ENCODE peak calls at places on chromosomes 2 and 18, in seven cellular contexts. V, F, I, O, H, M and P are unnamed samples.

GRCh38 chr2:9178905-9179571 is 27.6 kb upstream of the ASAP2 start:
- DNase-seq in H (peak), M (peak), I (peak), O (no peak), V (no peak), F (no peak), P (peak)

GRCh38 chr2:233846387-233847247 is 7.7 kb downstream of the HJURP start:
- DNase-seq in F (no peak), H (no peak), M (peak), V (no peak), O (no peak), I (no peak), P (no peak)

GRCh38 chr2:11899264-11899818 is 152.9 kb downstream of the LPIN1 start:
- DNase-seq in O (no peak), I (peak), M (no peak), V (no peak), H (peak), F (no peak), P (peak)

GRCh38 chr2:147628971-147629421 is 215.8 kb upstream of the ACVR2A start:
- DNase-seq in F (no peak), V (no peak), H (no peak), M (no peak), O (no peak), I (no peak), P (peak)

GRCh38 chr2:224507789-224508188 is 77.4 kb downstream of the CUL3 start:
- DNase-seq in V (no peak), M (no peak), I (no peak), H (no peak), F (no peak), O (no peak), P (no peak)

GRCh38 chr2:71704688-71705087 is 251.3 kb downstream of the DYSF start:
- DNase-seq in H (no peak), I (no peak), V (no peak), M (no peak), F (no peak), O (no peak), P (no peak)

GRCh38 chr2:234528410-234529150 is 31.7 kb upstream of the ARL4C start:
- DNase-seq in V (no peak), I (no peak), M (no peak), F (no peak), O (no peak), H (no peak), P (no peak)

GRCh38 chr2:42230891-42231290 is 61.7 kb downstream of the EML4 start:
- DNase-seq in H (no peak), O (no peak), M (no peak), F (no peak), V (no peak), I (no peak), P (peak)

GRCh38 chr2:1091895-1092585 is 141.4 kb downstream of the SNTG2 start:
- DNase-seq in F (no peak), O (no peak), H (no peak), M (no peak), V (no peak), I (peak), P (peak)

GRCh38 chr2:234952270-234953115 is 676 bp downstream of the SH3BP4 start:
- DNase-seq in H (no peak), I (no peak), O (peak), F (no peak), M (peak), V (no peak), P (no peak)

GRCh38 chr18:13271512-13271911 is 53.0 kb downstream of the LDLRAD4 start:
- DNase-seq in V (no peak), I (no peak), M (no peak), O (no peak), H (no peak), F (no peak), P (no peak)

GRCh38 chr2:129724021-129724757 is 255.3 kb upstream of the RAB6C start:
- DNase-seq in O (no peak), H (no peak), V (no peak), F (no peak), M (no peak), I (no peak), P (no peak)

GRCh38 chr2:207950761-207951114 is 74.6 kb downstream of the PLEKHM3 start:
- DNase-seq in V (no peak), H (no peak), M (no peak), F (no peak), I (no peak), O (no peak), P (no peak)

GRCh38 chr2:185279999-185280398 is 458.6 kb upstream of the FSIP2 start:
- DNase-seq in M (no peak), O (no peak), I (peak), V (no peak), F (no peak), H (peak), P (peak)

GRCh38 chr2:187593697-187594096 is 39.5 kb upstream of the TFPI start:
- DNase-seq in F (no peak), H (peak), M (no peak), O (no peak), V (no peak), I (peak), P (peak)

GRCh38 chr18:44214396-44214795 is 466.3 kb upstream of the SETBP1 start:
- DNase-seq in I (no peak), F (no peak), V (no peak), O (no peak), M (no peak), H (no peak), P (no peak)